ENCODE peak calls at places on chromosomes 12 and 14, in eight cellular contexts. V is right lobe of liver, G is Calu3, K is stomach, D is ascending aorta, E is lower leg skin, C is cardiac fibroblast, I is colonic mucosa. Q is an unnamed sample.

GRCh38 chr12:40287369-40287975 is 62.7 kb downstream of the LRRK2 start:
- DNase-seq in E (no peak), K (no peak), D (no peak), G (no peak), V (no peak), I (no peak), C (no peak), Q (no peak)

GRCh38 chr12:104147346-104147745 is 9.3 kb upstream of the NFYB start:
- DNase-seq in C (no peak), E (no peak), D (no peak), G (no peak), K (no peak), V (no peak), I (no peak), Q (no peak)

GRCh38 chr12:70351076-70351475 is 15.0 kb upstream of the KCNMB4 start:
- DNase-seq in E (no peak), C (no peak), G (no peak), D (no peak), V (no peak), K (no peak), I (no peak), Q (no peak)

GRCh38 chr14:20774258-20774657 is 6.1 kb downstream of the EDDM3B start:
- DNase-seq in I (no peak), G (no peak), V (no peak), K (no peak), E (no peak), C (no peak), D (no peak), Q (no peak)

GRCh38 chr12:91406920-91407341 is 224.3 kb upstream of the DCN start:
- DNase-seq in K (no peak), D (no peak), I (peak; percentile 24), G (peak; percentile 77), E (no peak), C (peak; percentile 48), V (no peak), Q (no peak)

GRCh38 chr14:21090194-21090939 is 8.1 kb downstream of the ZNF219 start:
- DNase-seq in C (peak; percentile 15), D (no peak), K (no peak), I (peak; percentile 67), G (no peak), E (no peak), V (no peak), Q (no peak)

GRCh38 chr12:115922952-115923564 is 354.4 kb downstream of the MED13L start:
- DNase-seq in G (no peak), K (no peak), D (peak; percentile 30), C (peak; percentile 27), V (no peak), I (no peak), E (peak; percentile 72), Q (no peak)

GRCh38 chr12:132276066-132276719 is 53.2 kb downstream of the GALNT9 start:
- DNase-seq in I (no peak), G (no peak), V (no peak), D (no peak), C (no peak), K (no peak), E (no peak), Q (no peak)

GRCh38 chr12:22018860-22019259 is 27.2 kb upstream of the CMAS start:
- DNase-seq in V (no peak), G (no peak), D (no peak), K (no peak), I (no peak), C (peak; percentile 35), E (no peak), Q (no peak)

GRCh38 chr12:22272596-22272995 is 61.9 kb downstream of the ST8SIA1 start:
- DNase-seq in G (no peak), V (no peak), C (no peak), K (no peak), D (no peak), I (no peak), E (no peak), Q (no peak)

GRCh38 chr14:64725360-64725815 is 21.2 kb downstream of the PLEKHG3 start:
- DNase-seq in I (no peak), K (no peak), V (no peak), C (no peak), G (no peak), D (no peak), E (peak; percentile 58), Q (no peak)

GRCh38 chr12:71755146-71755892 is 656 bp downstream of the RAB21 start:
- DNase-seq in E (peak; percentile 91), K (peak; percentile 46), C (peak; percentile 79), V (no peak), G (peak; percentile 54), I (peak; percentile 47), D (peak; percentile 75), Q (no peak)

GRCh38 chr12:71752887-71753286 is 1.8 kb upstream of the RAB21 start:
- DNase-seq in E (no peak), I (no peak), D (no peak), V (no peak), K (no peak), G (no peak), C (no peak), Q (no peak)

GRCh38 chr12:71759941-71760340 is 5.3 kb downstream of the RAB21 start:
- DNase-seq in C (no peak), I (no peak), K (no peak), V (no peak), D (no peak), E (no peak), G (no peak), Q (no peak)

GRCh38 chr12:71756054-71756675 is 1.5 kb downstream of the RAB21 start:
- DNase-seq in I (no peak), C (peak; percentile 15), K (no peak), D (no peak), G (no peak), E (no peak), V (no peak), Q (no peak)

DNA sequence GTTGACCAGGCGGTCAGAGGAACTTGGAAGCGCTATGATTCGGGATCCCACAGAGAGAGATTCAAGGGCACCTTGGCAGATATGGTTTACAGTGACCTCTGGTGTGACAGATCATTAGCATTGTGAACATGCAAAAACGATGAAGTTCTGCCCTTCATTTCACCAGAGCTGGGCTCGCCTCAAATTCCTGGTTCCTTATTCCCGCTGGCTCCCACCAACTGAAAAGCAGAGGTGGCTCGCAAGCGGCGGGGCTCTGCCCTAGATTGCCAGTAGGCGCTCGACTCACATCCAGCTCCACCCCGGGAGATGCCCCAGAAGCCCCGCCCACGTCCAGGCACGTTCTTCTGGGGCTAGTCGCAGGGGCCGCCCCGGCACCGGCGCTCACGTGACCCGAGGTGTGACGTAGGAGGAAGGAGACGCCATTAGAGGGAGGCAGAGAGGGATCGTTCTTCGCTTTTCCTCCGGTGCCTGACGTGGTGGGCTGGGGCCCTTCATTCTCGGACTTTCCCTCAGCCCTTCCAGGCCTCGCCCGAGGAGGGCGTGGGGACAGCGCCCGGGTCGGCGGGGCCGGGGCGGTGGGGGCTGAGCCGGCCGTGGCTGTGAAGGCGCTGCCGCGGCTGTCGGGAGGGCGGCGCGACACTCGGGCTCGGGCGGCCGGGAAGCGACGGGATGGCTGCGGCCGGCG is at the start of gene RAB21:
- DNase-seq in E (peak; percentile 100), I (peak; percentile 100), D (peak; percentile 99), C (peak; percentile 97), G (peak; percentile 100), K (peak; percentile 99), V (peak; percentile 99), Q (peak; percentile 98)
- TF ChIP-seq CTCF in E (no peak), I (peak; percentile 21), D (peak; percentile 48), C (peak; percentile 32), G (peak; percentile 23), K (no peak), V (peak; percentile 18), Q (no peak)

GRCh38 chr12:68239309-68239708 is 13.7 kb upstream of the IL26 start:
- DNase-seq in V (no peak), I (no peak), G (no peak), D (no peak), K (no peak), C (no peak), E (no peak), Q (no peak)

GRCh38 chr12:68242777-68243176 is 10.6 kb downstream of the IL22 start:
- DNase-seq in C (no peak), D (no peak), V (no peak), E (no peak), I (no peak), K (no peak), G (no peak), Q (no peak)

GRCh38 chr12:68237523-68238070 is 12.0 kb upstream of the IL26 start:
- DNase-seq in E (no peak), D (no peak), K (no peak), C (peak; percentile 53), G (no peak), I (no peak), V (no peak), Q (no peak)

GRCh38 chr12:68240079-68240478 is 13.3 kb downstream of the IL22 start:
- DNase-seq in K (no peak), D (no peak), C (peak; percentile 83), V (no peak), G (no peak), E (no peak), I (no peak), Q (no peak)

DNA sequence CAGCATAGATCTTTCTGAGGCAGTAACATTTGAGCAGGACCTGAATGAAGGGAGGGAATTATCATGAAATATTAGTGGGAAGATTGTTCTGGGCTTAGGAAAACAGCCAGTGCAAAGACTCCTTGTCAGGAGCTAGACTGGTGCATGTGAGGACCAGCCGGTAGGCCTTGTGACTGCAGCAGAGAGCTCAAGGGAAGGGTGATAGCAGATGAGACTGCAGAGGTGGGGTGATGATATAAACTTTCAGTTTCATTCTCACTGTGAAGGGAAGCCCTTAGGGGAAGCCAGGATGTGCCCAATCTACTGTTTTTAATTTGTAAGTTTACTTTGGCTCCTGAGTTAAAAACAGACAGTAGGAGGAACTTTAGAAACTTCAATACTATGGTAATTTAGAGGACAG is 12.4 kb downstream of the IL22 start:
- DNase-seq in V (no peak), E (no peak), K (no peak), D (no peak), I (no peak), C (peak; percentile 46), G (no peak), Q (no peak)
- TF ChIP-seq CTCF in V (no peak), E (no peak), K (no peak), D (no peak), I (no peak), C (no peak), G (no peak), Q (no peak)

GRCh38 chr12:2360630-2361170 is 307.9 kb downstream of the CACNA1C start:
- DNase-seq in C (no peak), G (no peak), K (no peak), I (no peak), E (no peak), D (peak; percentile 21), V (no peak), Q (no peak)
- TF ChIP-seq CTCF in C (no peak), G (no peak), K (no peak), I (no peak), E (no peak), D (no peak), V (peak; percentile 7), Q (peak; percentile 18)

DNA sequence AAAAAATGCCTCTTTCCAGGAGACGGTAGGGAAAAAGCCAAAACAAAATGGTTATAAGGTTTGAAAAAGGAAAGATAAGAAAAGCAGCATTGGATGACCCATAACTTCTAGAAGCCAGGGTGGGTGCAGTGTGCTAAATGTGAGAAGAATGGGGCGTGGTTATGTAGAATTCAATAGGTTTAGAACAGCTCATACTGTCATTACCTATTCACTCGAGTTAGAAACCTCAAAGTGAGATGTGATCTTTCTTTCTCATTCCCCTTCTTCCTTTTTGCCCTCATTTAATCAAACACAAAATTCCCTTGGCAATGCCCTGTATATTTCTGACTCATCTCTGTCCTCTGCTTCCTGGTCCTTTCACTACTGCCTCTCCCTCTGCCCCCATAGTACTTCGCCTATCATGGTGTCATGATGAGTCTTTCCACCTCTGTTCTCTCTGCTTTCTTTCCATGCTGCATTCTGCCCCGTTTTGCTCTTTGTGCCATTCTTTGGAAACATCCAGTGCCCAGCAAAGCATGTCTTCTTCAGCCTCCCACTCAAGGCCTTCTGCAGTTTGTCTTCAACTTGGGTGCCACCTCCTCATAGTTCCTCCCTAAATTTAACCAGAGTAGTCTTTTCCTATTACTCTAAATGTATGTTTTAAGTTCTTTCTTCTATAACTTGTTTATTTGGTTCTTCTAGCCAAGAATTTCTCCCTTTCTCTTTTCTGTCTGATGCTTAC is 496.3 kb downstream of the NRXN3 start:
- DNase-seq in D (no peak), K (no peak), C (no peak), V (no peak), E (no peak), I (no peak), G (no peak), Q (no peak)
- TF ChIP-seq CTCF in D (no peak), K (no peak), C (no peak), V (no peak), E (no peak), I (no peak), G (no peak), Q (no peak)

Q was measured in mesothelial cell of epicardium.